ENCODE peak calls at places on chromosomes 3 and 15, in nine cellular contexts. One of them, this sample, is unnamed.

GRCh38 chr3:127546970-127547733 is 43.4 kb downstream of the TPRA1 start:
- DNase-seq in lung microvascular endothelial cell: no peak
- DNase-seq in GM12892: no peak
- DNase-seq in activated CD4-positive, alpha-beta T cell treated with anti-CD3 and anti-CD28 coated beads, Interleukin-2, amount 50 U/mL, for 24 hours: no peak
- DNase-seq in astrocyte of the spinal cord: no peak
- DNase-seq in right atrium auricular region: no peak
- DNase-seq in NCI-H69: no peak
- DNase-seq in posterior cingulate gyrus: no peak
- DNase-seq in NCI-H2029: no peak
- DNase-seq in this sample: no peak

GRCh38 chr15:31392761-31393401 is 66.2 kb downstream of the KLF13 start:
- DNase-seq in GM12892: no peak
- DNase-seq in activated CD4-positive, alpha-beta T cell treated with anti-CD3 and anti-CD28 coated beads, Interleukin-2, amount 50 U/mL, for 24 hours: no peak
- DNase-seq in NCI-H2029: no peak
- DNase-seq in astrocyte of the spinal cord: no peak
- DNase-seq in right atrium auricular region: no peak
- DNase-seq in NCI-H69: peak
- DNase-seq in posterior cingulate gyrus: peak
- DNase-seq in lung microvascular endothelial cell: no peak
- DNase-seq in this sample: peak

GRCh38 chr3:45148921-45149320 is 2.7 kb upstream of the CDCP1 start:
- DNase-seq in NCI-H2029: no peak
- DNase-seq in astrocyte of the spinal cord: no peak
- DNase-seq in GM12892: no peak
- DNase-seq in lung microvascular endothelial cell: no peak
- DNase-seq in posterior cingulate gyrus: no peak
- DNase-seq in NCI-H69: no peak
- DNase-seq in right atrium auricular region: no peak
- DNase-seq in activated CD4-positive, alpha-beta T cell treated with anti-CD3 and anti-CD28 coated beads, Interleukin-2, amount 50 U/mL, for 24 hours: no peak
- DNase-seq in this sample: no peak

GRCh38 chr15:60589253-60589652 is 110.3 kb upstream of the ICE2 start:
- DNase-seq in activated CD4-positive, alpha-beta T cell treated with anti-CD3 and anti-CD28 coated beads, Interleukin-2, amount 50 U/mL, for 24 hours: no peak
- DNase-seq in right atrium auricular region: no peak
- DNase-seq in astrocyte of the spinal cord: no peak
- DNase-seq in lung microvascular endothelial cell: peak
- DNase-seq in NCI-H2029: no peak
- DNase-seq in NCI-H69: no peak
- DNase-seq in posterior cingulate gyrus: no peak
- DNase-seq in GM12892: no peak
- DNase-seq in this sample: peak

GRCh38 chr3:50164056-50164455 is 8.9 kb downstream of the SEMA3F start:
- DNase-seq in NCI-H69: no peak
- DNase-seq in posterior cingulate gyrus: peak
- DNase-seq in lung microvascular endothelial cell: peak
- DNase-seq in right atrium auricular region: peak
- DNase-seq in NCI-H2029: no peak
- DNase-seq in activated CD4-positive, alpha-beta T cell treated with anti-CD3 and anti-CD28 coated beads, Interleukin-2, amount 50 U/mL, for 24 hours: no peak
- DNase-seq in GM12892: no peak
- DNase-seq in astrocyte of the spinal cord: peak
- DNase-seq in this sample: no peak

GRCh38 chr3:23859012-23859743 is 53.4 kb downstream of the UBE2E1 start:
- DNase-seq in activated CD4-positive, alpha-beta T cell treated with anti-CD3 and anti-CD28 coated beads, Interleukin-2, amount 50 U/mL, for 24 hours: no peak
- DNase-seq in GM12892: no peak
- DNase-seq in right atrium auricular region: no peak
- DNase-seq in lung microvascular endothelial cell: peak
- DNase-seq in astrocyte of the spinal cord: no peak
- DNase-seq in NCI-H2029: no peak
- DNase-seq in NCI-H69: peak
- DNase-seq in posterior cingulate gyrus: no peak
- DNase-seq in this sample: no peak

GRCh38 chr3:164677317-164677716 is 401.0 kb downstream of the SI start:
- DNase-seq in NCI-H69: no peak
- DNase-seq in astrocyte of the spinal cord: no peak
- DNase-seq in NCI-H2029: no peak
- DNase-seq in posterior cingulate gyrus: no peak
- DNase-seq in activated CD4-positive, alpha-beta T cell treated with anti-CD3 and anti-CD28 coated beads, Interleukin-2, amount 50 U/mL, for 24 hours: no peak
- DNase-seq in lung microvascular endothelial cell: no peak
- DNase-seq in right atrium auricular region: no peak
- DNase-seq in GM12892: no peak
- DNase-seq in this sample: no peak

GRCh38 chr15:49418811-49419210 is 4.2 kb upstream of the FGF7 start:
- DNase-seq in astrocyte of the spinal cord: no peak
- DNase-seq in GM12892: no peak
- DNase-seq in lung microvascular endothelial cell: no peak
- DNase-seq in activated CD4-positive, alpha-beta T cell treated with anti-CD3 and anti-CD28 coated beads, Interleukin-2, amount 50 U/mL, for 24 hours: no peak
- DNase-seq in NCI-H2029: no peak
- DNase-seq in posterior cingulate gyrus: no peak
- DNase-seq in NCI-H69: no peak
- DNase-seq in right atrium auricular region: no peak
- DNase-seq in this sample: no peak

GRCh38 chr3:194250104-194251002 is 100.8 kb downstream of the CPN2 start:
- DNase-seq in NCI-H2029: peak
- DNase-seq in NCI-H69: peak
- DNase-seq in posterior cingulate gyrus: no peak
- DNase-seq in astrocyte of the spinal cord: peak
- DNase-seq in right atrium auricular region: no peak
- DNase-seq in activated CD4-positive, alpha-beta T cell treated with anti-CD3 and anti-CD28 coated beads, Interleukin-2, amount 50 U/mL, for 24 hours: no peak
- DNase-seq in lung microvascular endothelial cell: peak
- DNase-seq in GM12892: no peak
- DNase-seq in this sample: no peak

GRCh38 chr3:124679048-124679638 is 51.1 kb upstream of the UMPS start:
- DNase-seq in NCI-H69: no peak
- DNase-seq in NCI-H2029: no peak
- DNase-seq in posterior cingulate gyrus: no peak
- DNase-seq in lung microvascular endothelial cell: no peak
- DNase-seq in right atrium auricular region: no peak
- DNase-seq in activated CD4-positive, alpha-beta T cell treated with anti-CD3 and anti-CD28 coated beads, Interleukin-2, amount 50 U/mL, for 24 hours: no peak
- DNase-seq in GM12892: no peak
- DNase-seq in astrocyte of the spinal cord: no peak
- DNase-seq in this sample: no peak

GRCh38 chr3:61250784-61251173 is 473 bp downstream of the FHIT start:
- DNase-seq in right atrium auricular region: no peak
- DNase-seq in lung microvascular endothelial cell: no peak
- DNase-seq in astrocyte of the spinal cord: no peak
- DNase-seq in NCI-H69: peak
- DNase-seq in activated CD4-positive, alpha-beta T cell treated with anti-CD3 and anti-CD28 coated beads, Interleukin-2, amount 50 U/mL, for 24 hours: peak
- DNase-seq in NCI-H2029: peak
- DNase-seq in GM12892: no peak
- DNase-seq in posterior cingulate gyrus: no peak
- DNase-seq in this sample: peak

GRCh38 chr15:64623347-64624024 is 151.9 kb downstream of the RBPMS2 start:
- DNase-seq in activated CD4-positive, alpha-beta T cell treated with anti-CD3 and anti-CD28 coated beads, Interleukin-2, amount 50 U/mL, for 24 hours: no peak
- DNase-seq in right atrium auricular region: no peak
- DNase-seq in posterior cingulate gyrus: peak
- DNase-seq in lung microvascular endothelial cell: no peak
- DNase-seq in NCI-H69: no peak
- DNase-seq in NCI-H2029: no peak
- DNase-seq in GM12892: no peak
- DNase-seq in astrocyte of the spinal cord: no peak
- DNase-seq in this sample: peak

GRCh38 chr15:58182460-58183163 is 44.4 kb downstream of the AQP9 start:
- DNase-seq in posterior cingulate gyrus: peak
- DNase-seq in NCI-H69: peak
- DNase-seq in right atrium auricular region: no peak
- DNase-seq in GM12892: peak
- DNase-seq in lung microvascular endothelial cell: peak
- DNase-seq in activated CD4-positive, alpha-beta T cell treated with anti-CD3 and anti-CD28 coated beads, Interleukin-2, amount 50 U/mL, for 24 hours: no peak
- DNase-seq in NCI-H2029: no peak
- DNase-seq in astrocyte of the spinal cord: peak
- DNase-seq in this sample: peak

GRCh38 chr3:123071581-123071980 is 4.8 kb downstream of the PDIA5 start:
- DNase-seq in astrocyte of the spinal cord: no peak
- DNase-seq in GM12892: no peak
- DNase-seq in posterior cingulate gyrus: no peak
- DNase-seq in lung microvascular endothelial cell: no peak
- DNase-seq in NCI-H2029: no peak
- DNase-seq in activated CD4-positive, alpha-beta T cell treated with anti-CD3 and anti-CD28 coated beads, Interleukin-2, amount 50 U/mL, for 24 hours: no peak
- DNase-seq in right atrium auricular region: no peak
- DNase-seq in NCI-H69: no peak
- DNase-seq in this sample: no peak

GRCh38 chr3:183114374-183114773 is 15.1 kb upstream of the MCCC1 start:
- DNase-seq in posterior cingulate gyrus: no peak
- DNase-seq in NCI-H69: peak
- DNase-seq in right atrium auricular region: no peak
- DNase-seq in NCI-H2029: no peak
- DNase-seq in GM12892: no peak
- DNase-seq in lung microvascular endothelial cell: no peak
- DNase-seq in activated CD4-positive, alpha-beta T cell treated with anti-CD3 and anti-CD28 coated beads, Interleukin-2, amount 50 U/mL, for 24 hours: no peak
- DNase-seq in astrocyte of the spinal cord: no peak
- DNase-seq in this sample: no peak

GRCh38 chr15:84572231-84572630 is 28.6 kb upstream of the ZSCAN2 start:
- DNase-seq in activated CD4-positive, alpha-beta T cell treated with anti-CD3 and anti-CD28 coated beads, Interleukin-2, amount 50 U/mL, for 24 hours: no peak
- DNase-seq in NCI-H69: no peak
- DNase-seq in posterior cingulate gyrus: no peak
- DNase-seq in astrocyte of the spinal cord: no peak
- DNase-seq in GM12892: no peak
- DNase-seq in right atrium auricular region: no peak
- DNase-seq in NCI-H2029: no peak
- DNase-seq in lung microvascular endothelial cell: no peak
- DNase-seq in this sample: no peak

GRCh38 chr15:65094294-65094995 is 17.9 kb downstream of the KBTBD13 start:
- DNase-seq in right atrium auricular region: no peak
- DNase-seq in lung microvascular endothelial cell: no peak
- DNase-seq in posterior cingulate gyrus: no peak
- DNase-seq in astrocyte of the spinal cord: no peak
- DNase-seq in NCI-H2029: no peak
- DNase-seq in activated CD4-positive, alpha-beta T cell treated with anti-CD3 and anti-CD28 coated beads, Interleukin-2, amount 50 U/mL, for 24 hours: no peak
- DNase-seq in NCI-H69: no peak
- DNase-seq in GM12892: no peak
- DNase-seq in this sample: no peak

GRCh38 chr15:86756688-86757087 is 677.0 kb downstream of the AGBL1 start:
- DNase-seq in posterior cingulate gyrus: no peak
- DNase-seq in activated CD4-positive, alpha-beta T cell treated with anti-CD3 and anti-CD28 coated beads, Interleukin-2, amount 50 U/mL, for 24 hours: no peak
- DNase-seq in NCI-H2029: no peak
- DNase-seq in astrocyte of the spinal cord: no peak
- DNase-seq in right atrium auricular region: no peak
- DNase-seq in NCI-H69: no peak
- DNase-seq in lung microvascular endothelial cell: no peak
- DNase-seq in GM12892: no peak
- DNase-seq in this sample: no peak

GRCh38 chr15:40290540-40291087 is 7.8 kb upstream of the ANKRD63 start:
- DNase-seq in posterior cingulate gyrus: peak
- DNase-seq in NCI-H2029: no peak
- DNase-seq in lung microvascular endothelial cell: no peak
- DNase-seq in astrocyte of the spinal cord: no peak
- DNase-seq in right atrium auricular region: no peak
- DNase-seq in activated CD4-positive, alpha-beta T cell treated with anti-CD3 and anti-CD28 coated beads, Interleukin-2, amount 50 U/mL, for 24 hours: no peak
- DNase-seq in GM12892: no peak
- DNase-seq in NCI-H69: no peak
- DNase-seq in this sample: no peak

GRCh38 chr3:34131091-34131490 is 332.7 kb downstream of the PDCD6IP start:
- DNase-seq in right atrium auricular region: no peak
- DNase-seq in NCI-H69: no peak
- DNase-seq in GM12892: no peak
- DNase-seq in astrocyte of the spinal cord: no peak
- DNase-seq in NCI-H2029: no peak
- DNase-seq in posterior cingulate gyrus: no peak
- DNase-seq in lung microvascular endothelial cell: no peak
- DNase-seq in activated CD4-positive, alpha-beta T cell treated with anti-CD3 and anti-CD28 coated beads, Interleukin-2, amount 50 U/mL, for 24 hours: no peak
- DNase-seq in this sample: no peak

GRCh38 chr15:66573348-66573718 is 7.5 kb upstream of the LCTL start:
- DNase-seq in posterior cingulate gyrus: no peak
- DNase-seq in right atrium auricular region: no peak
- DNase-seq in NCI-H2029: no peak
- DNase-seq in astrocyte of the spinal cord: no peak
- DNase-seq in NCI-H69: no peak
- DNase-seq in activated CD4-positive, alpha-beta T cell treated with anti-CD3 and anti-CD28 coated beads, Interleukin-2, amount 50 U/mL, for 24 hours: no peak
- DNase-seq in GM12892: no peak
- DNase-seq in lung microvascular endothelial cell: no peak
- DNase-seq in this sample: no peak

GRCh38 chr3:170532573-170532972 is 53.3 kb downstream of the SLC7A14 start:
- DNase-seq in lung microvascular endothelial cell: no peak
- DNase-seq in right atrium auricular region: no peak
- DNase-seq in posterior cingulate gyrus: no peak
- DNase-seq in activated CD4-positive, alpha-beta T cell treated with anti-CD3 and anti-CD28 coated beads, Interleukin-2, amount 50 U/mL, for 24 hours: no peak
- DNase-seq in GM12892: no peak
- DNase-seq in NCI-H2029: peak
- DNase-seq in NCI-H69: peak
- DNase-seq in astrocyte of the spinal cord: no peak
- DNase-seq in this sample: no peak

GRCh38 chr3:66386011-66386924 is 114.6 kb downstream of the LRIG1 start:
- DNase-seq in NCI-H2029: no peak
- DNase-seq in astrocyte of the spinal cord: no peak
- DNase-seq in GM12892: peak
- DNase-seq in activated CD4-positive, alpha-beta T cell treated with anti-CD3 and anti-CD28 coated beads, Interleukin-2, amount 50 U/mL, for 24 hours: no peak
- DNase-seq in right atrium auricular region: no peak
- DNase-seq in posterior cingulate gyrus: no peak
- DNase-seq in lung microvascular endothelial cell: no peak
- DNase-seq in NCI-H69: no peak
- DNase-seq in this sample: no peak

GRCh38 chr3:42205800-42206514 is 60.0 kb downstream of the CCK start:
- DNase-seq in GM12892: peak
- DNase-seq in posterior cingulate gyrus: no peak
- DNase-seq in NCI-H69: peak
- DNase-seq in right atrium auricular region: no peak
- DNase-seq in astrocyte of the spinal cord: no peak
- DNase-seq in activated CD4-positive, alpha-beta T cell treated with anti-CD3 and anti-CD28 coated beads, Interleukin-2, amount 50 U/mL, for 24 hours: no peak
- DNase-seq in lung microvascular endothelial cell: no peak
- DNase-seq in NCI-H2029: no peak
- DNase-seq in this sample: no peak

GRCh38 chr15:81297147-81297572 is 26.8 kb downstream of the STARD5 start:
- DNase-seq in NCI-H2029: no peak
- DNase-seq in activated CD4-positive, alpha-beta T cell treated with anti-CD3 and anti-CD28 coated beads, Interleukin-2, amount 50 U/mL, for 24 hours: no peak
- DNase-seq in right atrium auricular region: no peak
- DNase-seq in posterior cingulate gyrus: no peak
- DNase-seq in NCI-H69: no peak
- DNase-seq in GM12892: no peak
- DNase-seq in lung microvascular endothelial cell: no peak
- DNase-seq in astrocyte of the spinal cord: no peak
- DNase-seq in this sample: no peak

GRCh38 chr3:29922990-29923746 is 642.3 kb downstream of the RBMS3 start:
- DNase-seq in posterior cingulate gyrus: no peak
- DNase-seq in GM12892: no peak
- DNase-seq in lung microvascular endothelial cell: peak
- DNase-seq in activated CD4-positive, alpha-beta T cell treated with anti-CD3 and anti-CD28 coated beads, Interleukin-2, amount 50 U/mL, for 24 hours: no peak
- DNase-seq in NCI-H2029: peak
- DNase-seq in NCI-H69: no peak
- DNase-seq in astrocyte of the spinal cord: peak
- DNase-seq in right atrium auricular region: peak
- DNase-seq in this sample: no peak

GRCh38 chr15:63381301-63382192 is at the start of gene CA12:
- DNase-seq in posterior cingulate gyrus: peak
- DNase-seq in NCI-H2029: no peak
- DNase-seq in NCI-H69: peak
- DNase-seq in activated CD4-positive, alpha-beta T cell treated with anti-CD3 and anti-CD28 coated beads, Interleukin-2, amount 50 U/mL, for 24 hours: no peak
- DNase-seq in astrocyte of the spinal cord: peak
- DNase-seq in right atrium auricular region: no peak
- DNase-seq in lung microvascular endothelial cell: peak
- DNase-seq in GM12892: no peak
- DNase-seq in this sample: peak

GRCh38 chr3:110479676-110480075 is 591.9 kb upstream of the NECTIN3 start:
- DNase-seq in NCI-H69: peak
- DNase-seq in activated CD4-positive, alpha-beta T cell treated with anti-CD3 and anti-CD28 coated beads, Interleukin-2, amount 50 U/mL, for 24 hours: no peak
- DNase-seq in lung microvascular endothelial cell: no peak
- DNase-seq in posterior cingulate gyrus: no peak
- DNase-seq in NCI-H2029: no peak
- DNase-seq in GM12892: no peak
- DNase-seq in astrocyte of the spinal cord: no peak
- DNase-seq in right atrium auricular region: no peak
- DNase-seq in this sample: no peak

GRCh38 chr3:173622156-173622555 is 224.6 kb downstream of the NLGN1 start:
- DNase-seq in astrocyte of the spinal cord: peak
- DNase-seq in right atrium auricular region: no peak
- DNase-seq in NCI-H69: peak
- DNase-seq in GM12892: no peak
- DNase-seq in activated CD4-positive, alpha-beta T cell treated with anti-CD3 and anti-CD28 coated beads, Interleukin-2, amount 50 U/mL, for 24 hours: no peak
- DNase-seq in NCI-H2029: no peak
- DNase-seq in posterior cingulate gyrus: no peak
- DNase-seq in lung microvascular endothelial cell: no peak
- DNase-seq in this sample: no peak

GRCh38 chr3:30786360-30786759 is 108.1 kb downstream of the GADL1 start:
- DNase-seq in posterior cingulate gyrus: no peak
- DNase-seq in right atrium auricular region: no peak
- DNase-seq in activated CD4-positive, alpha-beta T cell treated with anti-CD3 and anti-CD28 coated beads, Interleukin-2, amount 50 U/mL, for 24 hours: no peak
- DNase-seq in astrocyte of the spinal cord: no peak
- DNase-seq in NCI-H69: no peak
- DNase-seq in GM12892: no peak
- DNase-seq in NCI-H2029: no peak
- DNase-seq in lung microvascular endothelial cell: no peak
- DNase-seq in this sample: no peak

GRCh38 chr3:44464509-44464908 is 13.0 kb downstream of the ZNF445 start:
- DNase-seq in astrocyte of the spinal cord: no peak
- DNase-seq in activated CD4-positive, alpha-beta T cell treated with anti-CD3 and anti-CD28 coated beads, Interleukin-2, amount 50 U/mL, for 24 hours: no peak
- DNase-seq in lung microvascular endothelial cell: no peak
- DNase-seq in NCI-H69: no peak
- DNase-seq in NCI-H2029: no peak
- DNase-seq in GM12892: no peak
- DNase-seq in posterior cingulate gyrus: no peak
- DNase-seq in right atrium auricular region: no peak
- DNase-seq in this sample: no peak

This sample was measured in activated CD8-positive, alpha-beta T cell treated with anti-CD3 and anti-CD28 coated beads, Interleukin-2, amount 10 ng/mL, durations not matched to agents 7 days and 5 days.